ENCODE peak calls at places on chromosomes 1 and 21, in nine cellular contexts. I is fibroblast of mammary gland; F is A549; Y is kidney; X is foreskin fibroblast; E is stomach; Z is astrocyte of the spinal cord; D is endodermal cell; B is CD8-positive, alpha-beta T cell. V is an unnamed sample.

GRCh38 chr1:208243522-208243850 is 698 bp downstream of the PLXNA2 start:
- DNase-seq in I (no peak), F (no peak), Y (peak), X (no peak), E (no peak), Z (peak), D (no peak), B (no peak), V (no peak)

GRCh38 chr1:84928979-84929378 is 36.0 kb upstream of the LPAR3 start:
- DNase-seq in I (no peak), F (no peak), Y (no peak), X (no peak), E (no peak), Z (no peak), D (no peak), B (no peak), V (no peak)

GRCh38 chr1:22048351-22049192 is 3.9 kb upstream of the CDC42 start:
- DNase-seq in I (peak), F (no peak), Y (no peak), X (peak), E (no peak), Z (no peak), D (peak), B (no peak), V (peak)

GRCh38 chr1:202615501-202616354 is 94.5 kb downstream of the SYT2 start:
- DNase-seq in I (no peak), F (no peak), Y (no peak), X (no peak), E (no peak), Z (peak), D (peak), B (no peak), V (peak)

GRCh38 chr1:92916899-92917298 is 44.4 kb downstream of the DIPK1A start:
- DNase-seq in I (peak), F (no peak), Y (no peak), X (peak), E (no peak), Z (no peak), D (no peak), B (no peak), V (no peak)

GRCh38 chr1:43914576-43915525 is 18.8 kb upstream of the ARTN start:
- DNase-seq in I (no peak), F (no peak), Y (no peak), X (no peak), E (no peak), Z (no peak), D (no peak), B (no peak), V (no peak)

GRCh38 chr1:236354330-236355147 is 39.5 kb upstream of the EDARADD start:
- DNase-seq in I (peak), F (no peak), Y (no peak), X (no peak), E (no peak), Z (peak), D (no peak), B (no peak), V (peak)

GRCh38 chr1:78520843-78521242 is 30.1 kb downstream of the PTGFR start:
- DNase-seq in I (no peak), F (no peak), Y (no peak), X (no peak), E (no peak), Z (no peak), D (no peak), B (no peak), V (no peak)

GRCh38 chr1:200411406-200412257 is 1.8 kb upstream of the ZNF281 start:
- DNase-seq in I (no peak), F (no peak), Y (no peak), X (no peak), E (no peak), Z (no peak), D (peak), B (no peak), V (no peak)

GRCh38 chr1:184533049-184533448 is 146.2 kb downstream of the C1orf21 start:
- DNase-seq in I (no peak), F (no peak), Y (no peak), X (no peak), E (no peak), Z (no peak), D (no peak), B (no peak), V (no peak)

GRCh38 chr1:28246427-28246832 is 10.5 kb downstream of the ATP5IF1 start:
- DNase-seq in I (peak), F (no peak), Y (no peak), X (no peak), E (no peak), Z (no peak), D (no peak), B (no peak), V (peak)

GRCh38 chr1:116971481-116971880 is 30.1 kb upstream of the CD101 start:
- DNase-seq in I (no peak), F (no peak), Y (no peak), X (no peak), E (no peak), Z (peak), D (no peak), B (no peak), V (no peak)

GRCh38 chr1:224799083-224799482 is 130.4 kb upstream of the DNAH14 start:
- DNase-seq in I (no peak), F (no peak), Y (no peak), X (no peak), E (no peak), Z (no peak), D (no peak), B (no peak), V (no peak)

GRCh38 chr21:29175408-29176147 is 45.1 kb downstream of the MAP3K7CL start:
- DNase-seq in I (peak), F (no peak), Y (no peak), X (peak), E (no peak), Z (peak), D (no peak), B (no peak), V (peak)

GRCh38 chr1:218778257-218778656 is 395.4 kb upstream of the LYPLAL1 start:
- DNase-seq in I (peak), F (no peak), Y (no peak), X (no peak), E (no peak), Z (no peak), D (no peak), B (no peak), V (no peak)

GRCh38 chr1:23910553-23911246 is 2.5 kb downstream of the CNR2 start:
- DNase-seq in I (no peak), F (no peak), Y (no peak), X (no peak), E (no peak), Z (no peak), D (no peak), B (no peak), V (no peak)

GRCh38 chr21:45719177-45719802 is 75.8 kb downstream of the PCBP3 start:
- DNase-seq in I (no peak), F (no peak), Y (no peak), X (no peak), E (no peak), Z (no peak), D (no peak), B (no peak), V (no peak)

GRCh38 chr21:26070822-26071425 is 99.6 kb downstream of the APP start:
- DNase-seq in I (peak), F (no peak), Y (no peak), X (peak), E (no peak), Z (peak), D (no peak), B (peak), V (peak)

GRCh38 chr1:19000065-19000464 is 43.6 kb upstream of the IFFO2 start:
- DNase-seq in I (no peak), F (no peak), Y (no peak), X (no peak), E (no peak), Z (no peak), D (no peak), B (no peak), V (peak)

GRCh38 chr1:244155661-244156060 is 104.6 kb downstream of the ZBTB18 start:
- DNase-seq in I (no peak), F (no peak), Y (no peak), X (no peak), E (no peak), Z (no peak), D (no peak), B (no peak), V (no peak)

GRCh38 chr1:27868932-27869718 is 3.2 kb upstream of the THEMIS2 start:
- DNase-seq in I (no peak), F (no peak), Y (peak), X (no peak), E (no peak), Z (no peak), D (no peak), B (peak), V (no peak)

GRCh38 chr1:200495901-200496300 is 86.1 kb upstream of the ZNF281 start:
- DNase-seq in I (no peak), F (no peak), Y (no peak), X (no peak), E (no peak), Z (no peak), D (no peak), B (no peak), V (no peak)

GRCh38 chr21:26544208-26544607 is 28.9 kb downstream of the CYYR1 start:
- DNase-seq in I (no peak), F (no peak), Y (no peak), X (no peak), E (no peak), Z (no peak), D (no peak), B (no peak), V (no peak)

GRCh38 chr21:32333953-32334673 is 35.5 kb downstream of the MRAP start:
- DNase-seq in I (no peak), F (no peak), Y (no peak), X (no peak), E (no peak), Z (no peak), D (peak), B (no peak), V (no peak)

GRCh38 chr1:17774452-17774851 is 19.3 kb downstream of the ACTL8 start:
- DNase-seq in I (no peak), F (no peak), Y (peak), X (no peak), E (no peak), Z (no peak), D (no peak), B (no peak), V (no peak)

GRCh38 chr1:20964540-20965484 is 177.7 kb upstream of the HP1BP3 start:
- DNase-seq in I (no peak), F (no peak), Y (no peak), X (no peak), E (no peak), Z (no peak), D (no peak), B (no peak), V (no peak)

GRCh38 chr21:45286671-45287437 is 841 bp downstream of the POFUT2 start:
- DNase-seq in I (no peak), F (no peak), Y (peak), X (no peak), E (peak), Z (no peak), D (peak), B (no peak), V (no peak)

GRCh38 chr1:50529510-50529909 is 106.3 kb upstream of the DMRTA2 start:
- DNase-seq in I (no peak), F (no peak), Y (no peak), X (no peak), E (no peak), Z (no peak), D (peak), B (no peak), V (no peak)

GRCh38 chr21:41313765-41314164 is 2.8 kb upstream of the FAM3B start:
- DNase-seq in I (no peak), F (no peak), Y (no peak), X (no peak), E (no peak), Z (no peak), D (no peak), B (no peak), V (no peak)

GRCh38 chr1:168830562-168830961 is 101.6 kb upstream of the DPT start:
- DNase-seq in I (no peak), F (no peak), Y (no peak), X (no peak), E (no peak), Z (no peak), D (no peak), B (no peak), V (no peak)

GRCh38 chr1:61585714-61586113 is 139.2 kb downstream of the TM2D1 start:
- DNase-seq in I (no peak), F (no peak), Y (peak), X (no peak), E (no peak), Z (no peak), D (no peak), B (no peak), V (no peak)

GRCh38 chr1:152861374-152861773 is 1.6 kb downstream of the LCE7A start:
- DNase-seq in I (no peak), F (no peak), Y (no peak), X (no peak), E (no peak), Z (no peak), D (no peak), B (no peak), V (no peak)
- H3K4me3 ChIP-seq in I (no peak), F (no peak), Y (no peak), X (no peak), E (no peak), Z (no peak), D (no peak), B (no peak), V (no peak)

GRCh38 chr1:54125671-54126070 is 27.1 kb downstream of the CDCP2 start:
- DNase-seq in I (no peak), F (no peak), Y (no peak), X (no peak), E (peak), Z (peak), D (peak), B (no peak), V (peak)
- TF ChIP-seq CTCF in I (no peak), F (no peak), Y (peak), X (peak), E (no peak), Z (peak), D (peak), B (no peak), V (peak)

GRCh38 chr1:181126289-181126688 is 37.8 kb downstream of the IER5 start:
- DNase-seq in I (no peak), F (no peak), Y (no peak), X (no peak), E (no peak), Z (no peak), D (peak), B (no peak), V (no peak)

GRCh38 chr1:181129771-181130606 is 41.5 kb downstream of the IER5 start:
- DNase-seq in I (no peak), F (no peak), Y (no peak), X (no peak), E (no peak), Z (no peak), D (peak), B (no peak), V (no peak)

GRCh38 chr1:181128592-181129497 is 40.3 kb downstream of the IER5 start:
- DNase-seq in I (no peak), F (no peak), Y (no peak), X (no peak), E (no peak), Z (no peak), D (peak), B (no peak), V (no peak)

GRCh38 chr1:181126871-181127587 is 38.5 kb downstream of the IER5 start:
- DNase-seq in I (peak), F (no peak), Y (no peak), X (no peak), E (peak), Z (no peak), D (peak), B (no peak), V (no peak)

DNA sequence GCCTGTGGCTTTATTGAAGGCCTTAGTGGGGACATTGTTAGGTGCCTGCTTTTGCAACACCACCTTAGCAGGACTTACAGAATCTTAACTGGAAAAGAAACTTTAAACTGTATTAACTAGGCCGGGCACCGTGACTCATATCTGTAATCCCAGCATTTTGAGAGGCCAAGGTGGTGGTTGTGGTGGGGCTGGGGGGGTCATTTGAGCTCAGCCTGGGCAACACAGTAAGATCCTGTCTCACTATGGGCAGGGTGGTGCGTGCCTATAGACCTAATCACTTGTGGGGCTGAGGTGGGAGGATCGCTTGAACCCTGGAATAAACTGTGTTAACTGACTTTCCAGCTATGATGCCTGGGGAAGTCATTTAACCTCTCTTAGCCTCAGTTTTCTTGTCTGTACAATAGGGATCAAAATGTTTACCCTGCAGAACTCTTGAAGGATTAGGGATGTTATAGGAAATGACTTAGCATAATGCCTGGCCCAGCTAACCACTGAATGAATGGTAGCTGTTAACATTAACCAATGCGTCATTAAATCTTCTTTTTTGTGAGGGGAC is 39.5 kb downstream of the IER5 start:
- DNase-seq in I (peak), F (no peak), Y (no peak), X (no peak), E (no peak), Z (no peak), D (peak), B (no peak), V (no peak)
- H3K4me3 ChIP-seq in I (no peak), F (no peak), Y (no peak), X (no peak), E (no peak), Z (no peak), D (no peak), B (no peak), V (no peak)

GRCh38 chr1:98546319-98546718 is 115.2 kb upstream of the SNX7 start:
- DNase-seq in I (no peak), F (no peak), Y (no peak), X (no peak), E (no peak), Z (peak), D (no peak), B (no peak), V (no peak)
- TF ChIP-seq CTCF in I (no peak), F (no peak), Y (no peak), X (no peak), E (no peak), Z (no peak), D (no peak), B (no peak), V (no peak)

DNA sequence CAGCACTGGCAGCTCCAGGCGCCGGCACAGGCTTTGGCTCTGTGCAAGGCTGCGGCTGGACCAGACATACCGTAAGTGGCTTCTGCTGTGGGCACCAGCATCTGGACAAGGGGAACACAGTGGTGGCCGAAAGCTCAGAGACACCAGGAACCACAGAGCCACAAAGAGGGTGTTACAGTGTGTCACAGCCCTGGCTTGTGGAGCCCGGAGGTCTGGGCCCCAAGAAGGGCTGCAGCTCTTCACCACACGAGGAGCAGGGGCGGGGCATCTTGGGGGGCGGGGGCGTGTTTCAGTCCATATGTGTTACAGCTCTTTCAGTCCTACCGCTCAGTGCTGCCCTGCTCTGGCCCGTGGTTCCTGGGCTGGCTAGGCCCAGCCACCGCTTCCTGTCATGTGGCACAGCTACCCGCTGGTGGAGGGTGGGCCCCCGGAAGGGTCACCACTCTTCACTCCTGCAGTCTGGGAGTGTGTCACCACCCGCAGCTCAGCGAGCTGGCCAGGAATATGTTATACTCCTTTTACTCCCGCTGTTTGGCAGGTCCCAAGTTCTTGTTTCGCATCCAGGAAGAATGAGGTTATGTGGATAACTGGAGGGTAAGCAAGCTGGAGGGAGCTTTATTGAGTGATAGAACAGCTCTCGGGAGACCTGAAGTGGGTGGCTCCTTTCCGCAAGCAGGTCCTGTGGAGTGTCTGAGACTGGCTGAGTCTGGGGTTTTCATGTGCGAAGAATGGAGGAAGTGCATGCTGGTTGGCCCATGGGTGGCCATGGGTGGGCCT is 3.3 kb upstream of the LSM10 start:
- DNase-seq in I (peak), F (no peak), Y (peak), X (peak), E (peak), Z (peak), D (peak), B (peak), V (peak)
- H3K4me3 ChIP-seq in I (peak), F (no peak), Y (peak), X (peak), E (no peak), Z (no peak), D (peak), B (no peak), V (no peak)

DNA sequence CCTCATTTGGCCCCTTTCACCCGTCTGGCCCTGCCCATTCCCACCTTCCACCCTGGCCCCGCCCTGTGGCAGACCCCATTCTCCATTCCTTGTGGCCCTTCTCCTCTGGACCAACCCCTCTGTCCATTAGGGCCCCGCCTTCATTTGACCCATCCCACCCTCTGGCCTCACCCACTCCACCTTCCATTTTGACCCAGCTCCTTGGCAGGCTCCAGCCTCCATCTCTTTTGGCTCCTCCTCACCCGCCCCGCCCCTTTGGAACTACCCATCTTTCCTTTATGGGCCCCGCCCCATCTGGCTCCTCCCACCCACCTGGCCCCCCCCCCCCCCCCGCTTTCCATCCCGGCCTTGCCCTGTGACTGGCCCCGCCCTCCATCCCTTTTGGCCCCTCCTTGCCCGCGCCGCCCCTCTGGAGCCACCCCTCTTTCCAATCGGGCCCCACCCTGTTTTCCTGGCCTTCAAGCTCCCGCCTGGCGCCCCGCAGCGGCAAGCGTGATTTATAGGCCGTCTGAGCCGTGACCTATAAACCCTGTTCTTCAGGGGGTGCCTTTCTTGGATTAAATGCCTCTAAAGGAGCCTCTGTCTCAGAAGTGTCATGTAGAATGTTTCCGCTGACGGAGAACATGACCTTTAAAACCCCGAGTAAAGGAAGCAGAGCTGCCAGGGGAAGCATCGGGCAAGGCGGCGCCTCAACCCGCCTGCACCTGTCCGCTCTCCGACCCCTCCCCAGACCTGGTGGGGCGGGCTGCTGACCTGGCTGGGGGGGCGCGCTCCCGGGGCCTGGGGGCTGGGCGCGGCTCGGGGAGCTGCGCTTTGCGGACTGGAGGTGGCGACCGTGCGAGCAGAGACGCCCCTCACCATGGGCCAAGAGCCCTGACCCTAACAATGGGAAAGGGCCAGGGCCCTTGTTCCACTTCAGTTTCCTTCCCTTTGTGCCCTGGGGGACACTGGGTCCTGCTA is 178.0 kb downstream of the CAMTA1 start:
- DNase-seq in I (peak), F (peak), Y (peak), X (no peak), E (peak), Z (no peak), D (peak), B (peak), V (no peak)
- TF ChIP-seq CTCF in I (no peak), F (peak), Y (no peak), X (no peak), E (no peak), Z (no peak), D (peak), B (no peak), V (no peak)

V was measured in cardiac fibroblast.